ENCODE peak calls at places on chromosomes 13 and 19, in seven cellular contexts. M is IMR-90, Y is neuronal stem cell, T is mesendoderm, Z is H9, P is H1, G is mesenchymal stem cell. R is an unnamed sample.

GRCh38 chr19:3095375-3096191 is 1.4 kb downstream of the GNA11 start:
- DNase-seq in G (peak), Z (peak), T (peak), Y (peak), P (peak), M (no peak), R (peak)

GRCh38 chr19:48613852-48614435 is 932 bp downstream of the FAM83E start:
- DNase-seq in M (no peak), T (no peak), Z (no peak), Y (no peak), P (no peak), G (no peak), R (no peak)

GRCh38 chr19:16319466-16319865 is 5.2 kb upstream of the KLF2 start:
- DNase-seq in Z (no peak), M (peak), Y (no peak), P (no peak), G (peak), T (no peak), R (no peak)

GRCh38 chr13:84139561-84140158 is 257.4 kb upstream of the SLITRK1 start:
- DNase-seq in G (no peak), T (no peak), Z (no peak), M (no peak), P (no peak), Y (no peak), R (no peak)

GRCh38 chr13:80039000-80039399 is 301.9 kb downstream of the SPRY2 start:
- DNase-seq in G (no peak), Z (no peak), M (no peak), P (no peak), T (no peak), Y (no peak), R (no peak)

GRCh38 chr19:13732337-13732736 is 32.0 kb upstream of the MRI1 start:
- DNase-seq in Z (no peak), P (no peak), T (no peak), M (no peak), G (no peak), Y (no peak), R (no peak)

GRCh38 chr13:66508153-66508909 is 721.8 kb downstream of the PCDH9 start:
- DNase-seq in P (no peak), Z (no peak), M (peak), T (no peak), Y (no peak), G (peak), R (no peak)

GRCh38 chr13:112330066-112330465 is 46.1 kb upstream of the SPACA7 start:
- DNase-seq in T (no peak), Z (no peak), G (no peak), P (no peak), Y (no peak), M (no peak), R (no peak)

GRCh38 chr13:27830010-27830409 is 37.7 kb downstream of the GSX1 start:
- DNase-seq in M (no peak), T (peak), Z (peak), Y (peak), G (peak), P (no peak), R (peak)

GRCh38 chr19:58516964-58517833 is 2.4 kb downstream of the ZBTB45 start:
- DNase-seq in G (no peak), Z (peak), P (no peak), M (no peak), T (no peak), Y (no peak), R (no peak)

GRCh38 chr13:97768134-97768533 is 185.3 kb upstream of the IPO5 start:
- DNase-seq in P (no peak), G (no peak), T (no peak), Z (no peak), M (no peak), Y (no peak), R (no peak)

GRCh38 chr19:23415561-23416191 is 20.4 kb upstream of the ZNF91 start:
- DNase-seq in P (peak), Y (peak), Z (peak), T (peak), G (peak), M (no peak), R (peak)

GRCh38 chr13:110430391-110431338 is 123.6 kb downstream of the COL4A2 start:
- DNase-seq in M (no peak), P (no peak), Y (no peak), Z (no peak), G (no peak), T (no peak), R (no peak)

GRCh38 chr13:80340643-80341097 is 256 bp downstream of the SPRY2 start:
- DNase-seq in Y (no peak), Z (no peak), T (no peak), M (peak), P (no peak), G (peak), R (peak)

GRCh38 chr19:15123900-15124299 is 16.7 kb downstream of the SYDE1 start:
- DNase-seq in Y (no peak), G (no peak), M (no peak), T (no peak), P (no peak), Z (no peak), R (no peak)

GRCh38 chr19:33293255-33294057 is 8.9 kb downstream of the CEBPA start:
- DNase-seq in P (no peak), Y (no peak), M (peak), G (peak), Z (no peak), T (no peak), R (peak)

GRCh38 chr19:49690073-49690655 is 752 bp upstream of the CPT1C start:
- DNase-seq in G (peak), Y (no peak), T (peak), M (no peak), P (no peak), Z (no peak), R (no peak)

GRCh38 chr13:41740479-41740878 is 220.4 kb downstream of the VWA8 start:
- DNase-seq in M (no peak), Z (no peak), P (no peak), T (peak), G (no peak), Y (no peak), R (peak)

GRCh38 chr19:1590641-1591397 is 1.8 kb downstream of the MBD3 start:
- DNase-seq in P (no peak), M (no peak), T (peak), G (peak), Z (peak), Y (no peak), R (peak)

GRCh38 chr13:99301913-99302636 is 5.1 kb downstream of the GPR183 start:
- DNase-seq in Y (no peak), T (no peak), M (no peak), P (no peak), Z (no peak), G (no peak), R (no peak)

GRCh38 chr19:13026478-13026999 is 31.3 kb downstream of the NFIX start:
- DNase-seq in P (no peak), Y (no peak), T (no peak), M (peak), Z (no peak), G (peak), R (no peak)

GRCh38 chr13:114258589-114258988 is 22.8 kb upstream of the UPF3A start:
- DNase-seq in Z (no peak), Y (no peak), M (no peak), G (no peak), T (no peak), P (no peak), R (no peak)
- H2AK5ac ChIP-seq in Z (no peak), Y (no peak), M (no peak), G (no peak), T (no peak), P (no peak), R (no peak)

DNA sequence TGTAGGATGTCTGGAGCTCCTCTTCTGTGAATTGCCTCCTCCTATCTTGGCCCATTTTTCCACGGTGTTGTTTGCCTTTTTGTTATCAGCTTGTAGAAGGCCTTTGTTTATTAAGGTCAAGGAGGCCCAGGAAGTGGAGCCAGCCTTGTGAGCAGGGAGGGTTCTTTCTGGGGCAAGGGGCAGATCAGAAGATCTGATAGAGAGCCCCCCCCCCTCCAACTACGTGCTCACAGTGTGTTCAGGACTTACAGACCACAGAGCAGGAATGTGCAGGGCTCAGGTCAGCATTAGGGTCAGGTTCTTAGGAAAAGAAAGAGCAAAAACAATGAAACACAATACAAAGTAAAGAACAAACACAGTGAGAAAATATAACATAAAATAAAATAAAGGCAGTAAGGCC is 59.4 kb downstream of the CCNE1 start:
- DNase-seq in M (no peak), T (no peak), Z (no peak), G (no peak), P (no peak), Y (no peak), R (peak)
- H2AK5ac ChIP-seq in M (no peak), T (no peak), Z (no peak), G (no peak), P (no peak), Y (no peak), R (no peak)

DNA sequence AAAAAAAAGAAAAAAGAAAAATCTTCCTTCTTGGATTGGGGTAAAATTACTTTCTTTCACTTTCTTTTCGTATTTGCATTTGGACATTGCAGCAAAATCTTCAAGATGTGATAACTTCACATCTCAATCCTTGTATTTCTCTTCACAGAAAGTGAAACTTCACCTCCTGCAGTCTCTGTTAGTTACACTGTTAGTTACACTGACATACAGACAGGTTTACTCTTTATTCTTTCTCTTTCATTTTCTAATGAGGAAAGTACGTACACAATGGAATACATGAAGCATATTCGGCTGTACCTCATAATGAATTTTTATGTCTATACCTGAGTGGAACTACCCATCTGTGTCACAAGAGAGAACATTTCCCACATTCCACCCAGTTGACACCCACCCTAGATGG is 459.1 kb upstream of the GPC6 start:
- DNase-seq in T (no peak), M (no peak), G (peak), Z (no peak), Y (no peak), P (no peak), R (no peak)
- H2AK5ac ChIP-seq in T (no peak), M (no peak), G (no peak), Z (no peak), Y (no peak), P (no peak), R (no peak)

DNA sequence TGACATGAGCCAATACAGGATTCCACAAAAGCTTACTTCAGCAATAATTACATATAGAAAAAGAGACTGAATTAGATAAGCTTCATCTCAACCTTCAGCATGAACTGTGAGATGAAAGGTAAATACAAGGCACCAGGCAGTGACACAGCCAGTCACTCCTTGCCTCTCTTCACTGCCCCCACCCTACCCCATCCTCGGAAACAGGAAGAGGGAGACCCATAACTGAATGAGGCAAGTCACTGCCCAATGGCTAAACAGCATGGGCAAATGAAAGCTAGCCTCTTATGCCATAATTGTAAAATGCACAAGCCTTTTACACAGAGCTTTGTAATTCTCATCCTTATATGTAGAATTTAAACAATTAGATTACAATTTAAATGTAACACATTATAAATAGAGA is 1.7 kb downstream of the ZNF160 start:
- DNase-seq in Y (no peak), G (no peak), T (peak), P (no peak), Z (no peak), M (peak), R (no peak)
- H2AK5ac ChIP-seq in Y (no peak), G (no peak), T (no peak), P (no peak), Z (no peak), M (peak), R (no peak)

GRCh38 chr19:8158411-8159074 is 9.2 kb upstream of the FBN3 start:
- DNase-seq in T (peak), P (no peak), G (peak), Z (peak), M (peak), Y (peak), R (peak)

GRCh38 chr19:8161135-8161646 is 11.8 kb upstream of the FBN3 start:
- DNase-seq in M (no peak), P (no peak), Y (no peak), G (no peak), Z (peak), T (peak), R (no peak)

GRCh38 chr19:8168537-8168936 is 19.1 kb upstream of the FBN3 start:
- DNase-seq in G (no peak), T (no peak), M (no peak), P (no peak), Z (no peak), Y (no peak), R (no peak)

GRCh38 chr19:8163781-8164180 is 14.4 kb upstream of the FBN3 start:
- DNase-seq in T (peak), Z (peak), Y (no peak), M (peak), G (peak), P (no peak), R (peak)
- H2AK5ac ChIP-seq in T (no peak), Z (no peak), Y (no peak), M (no peak), G (no peak), P (no peak), R (no peak)

GRCh38 chr13:88627071-88627470 is 955.9 kb downstream of the SLITRK5 start:
- DNase-seq in M (no peak), G (peak), Y (no peak), T (no peak), Z (no peak), P (no peak), R (peak)
- H2AK5ac ChIP-seq in M (no peak), G (no peak), Y (no peak), T (no peak), Z (no peak), P (no peak), R (no peak)

DNA sequence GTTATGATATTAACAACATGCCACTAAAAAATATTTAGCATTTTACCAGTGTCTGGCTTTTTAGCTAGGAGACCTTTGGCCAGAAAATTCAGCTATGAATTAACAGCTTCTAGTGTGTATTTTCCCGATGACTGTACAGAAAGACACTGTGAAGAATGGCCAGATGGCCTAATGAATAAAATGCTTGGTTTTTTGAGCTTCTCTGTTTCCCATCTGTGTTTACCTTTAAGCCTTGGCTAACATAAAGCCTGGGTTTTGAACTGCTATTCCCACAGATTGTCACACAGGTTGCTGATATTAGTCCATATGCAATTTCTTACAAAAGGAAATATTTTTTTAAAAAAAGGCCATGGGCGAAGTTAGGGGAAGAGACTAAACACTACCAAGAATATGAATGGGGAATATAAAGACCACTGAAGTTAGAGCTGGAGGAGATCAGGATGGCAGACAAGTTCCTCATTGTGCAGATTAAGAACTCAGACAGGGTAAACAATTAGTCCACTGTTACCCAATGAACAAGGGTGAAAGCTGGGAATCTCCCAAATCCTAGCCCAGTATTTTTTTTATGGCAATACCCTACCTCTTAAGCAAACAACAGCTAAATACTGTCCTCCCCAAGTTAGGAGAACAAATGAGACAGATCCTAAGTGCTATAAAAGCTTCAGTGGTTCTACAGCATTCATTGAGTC is 95.1 kb downstream of the DCT start:
- DNase-seq in M (peak), Y (no peak), T (no peak), Z (no peak), G (no peak), P (no peak), R (no peak)
- H2AK5ac ChIP-seq in M (no peak), Y (no peak), T (no peak), Z (no peak), G (no peak), P (no peak), R (no peak)